ENCODE peak calls at places on chromosomes 3 and 15, in eight cellular contexts. Q is upper lobe of right lung, X is hepatocyte, P is breast epithelium, B is mammary epithelial cell, H is GM23248, N is keratinocyte, D is lower lobe of right lung. K is an unnamed sample.

GRCh38 chr3:183160616-183161015 is 1.9 kb downstream of the LAMP3 start:
- DNase-seq in D (no peak), X (no peak), B (no peak), P (no peak), Q (no peak), H (no peak), N (no peak), K (no peak)

GRCh38 chr3:52361893-52362292 is 45.8 kb downstream of the DNAH1 start:
- DNase-seq in X (no peak), H (no peak), P (no peak), B (no peak), N (no peak), Q (no peak), D (no peak), K (no peak)

GRCh38 chr15:34318277-34319079 is 19.1 kb downstream of the SLC12A6 start:
- DNase-seq in X (peak; percentile 82), H (peak; percentile 88), P (peak; percentile 63), Q (no peak), B (peak; percentile 76), N (no peak), D (peak; percentile 71), K (no peak)

GRCh38 chr3:31448882-31449243 is 83.9 kb upstream of the STT3B start:
- DNase-seq in N (no peak), D (no peak), X (no peak), B (no peak), H (no peak), Q (no peak), P (no peak), K (no peak)

GRCh38 chr3:177451940-177452484 is 254.7 kb upstream of the TBL1XR1 start:
- DNase-seq in Q (no peak), N (no peak), D (no peak), H (peak; percentile 78), P (no peak), X (no peak), B (peak; percentile 81), K (no peak)

GRCh38 chr15:38378162-38378560 is 75.8 kb upstream of the FAM98B start:
- DNase-seq in Q (peak; percentile 70), H (peak; percentile 8), B (no peak), N (no peak), X (no peak), D (peak; percentile 63), P (no peak), K (no peak)

GRCh38 chr3:118146658-118147375 is 887.8 kb downstream of the IGSF11 start:
- DNase-seq in B (no peak), N (no peak), Q (no peak), H (no peak), D (no peak), P (no peak), X (no peak), K (no peak)

GRCh38 chr15:40591310-40591845 is 2.7 kb upstream of the KNL1 start:
- DNase-seq in P (no peak), Q (no peak), X (peak; percentile 23), D (no peak), N (no peak), B (no peak), H (no peak), K (no peak)

GRCh38 chr3:33578325-33579180 is 138.3 kb upstream of the UBP1 start:
- DNase-seq in N (peak; percentile 21), H (peak; percentile 80), D (no peak), X (peak; percentile 12), P (no peak), Q (no peak), B (peak; percentile 66), K (no peak)

GRCh38 chr3:146222204-146223046 is 28.5 kb downstream of the PLSCR4 start:
- DNase-seq in D (no peak), Q (no peak), X (peak; percentile 54), P (no peak), H (no peak), N (no peak), B (no peak), K (no peak)

GRCh38 chr15:42608110-42608531 is 32.7 kb downstream of the STARD9 start:
- DNase-seq in N (no peak), P (no peak), H (no peak), B (peak; percentile 33), Q (no peak), D (peak; percentile 56), X (no peak), K (no peak)

GRCh38 chr3:24237971-24238767 is 256.5 kb downstream of the THRB start:
- DNase-seq in Q (no peak), H (peak; percentile 92), P (peak; percentile 43), N (peak; percentile 88), D (no peak), B (peak; percentile 89), X (peak; percentile 80), K (no peak)

GRCh38 chr15:100712226-100712625 is 109.8 kb downstream of the ASB7 start:
- DNase-seq in D (no peak), Q (no peak), X (no peak), H (peak; percentile 76), P (peak; percentile 29), N (no peak), B (peak; percentile 55), K (no peak)

GRCh38 chr3:62567097-62568021 is 194.0 kb upstream of the FEZF2 start:
- DNase-seq in H (peak; percentile 90), B (peak; percentile 54), D (peak; percentile 47), X (peak; percentile 29), Q (peak; percentile 69), N (no peak), P (no peak), K (no peak)

GRCh38 chr3:101464235-101464634 is 48.8 kb downstream of the SENP7 start:
- DNase-seq in Q (no peak), X (no peak), D (no peak), P (no peak), B (peak; percentile 27), N (no peak), H (no peak), K (no peak)

GRCh38 chr3:187318819-187319616 is 27.5 kb upstream of the MASP1 start:
- DNase-seq in P (peak; percentile 28), D (no peak), N (peak; percentile 7), H (peak; percentile 85), X (peak; percentile 75), Q (no peak), B (peak; percentile 24), K (no peak)
- H3K4me3 ChIP-seq in P (peak overlapping the region; percentile 56), D (peak overlapping the region; percentile 42), N (peak overlapping the region; percentile 44), H (peak overlapping the region; percentile 73), X (no peak overlapping the region), Q (peak overlapping the region; percentile 38), B (peak overlapping the region; percentile 13), K (peak overlapping the region; percentile 27)

DNA sequence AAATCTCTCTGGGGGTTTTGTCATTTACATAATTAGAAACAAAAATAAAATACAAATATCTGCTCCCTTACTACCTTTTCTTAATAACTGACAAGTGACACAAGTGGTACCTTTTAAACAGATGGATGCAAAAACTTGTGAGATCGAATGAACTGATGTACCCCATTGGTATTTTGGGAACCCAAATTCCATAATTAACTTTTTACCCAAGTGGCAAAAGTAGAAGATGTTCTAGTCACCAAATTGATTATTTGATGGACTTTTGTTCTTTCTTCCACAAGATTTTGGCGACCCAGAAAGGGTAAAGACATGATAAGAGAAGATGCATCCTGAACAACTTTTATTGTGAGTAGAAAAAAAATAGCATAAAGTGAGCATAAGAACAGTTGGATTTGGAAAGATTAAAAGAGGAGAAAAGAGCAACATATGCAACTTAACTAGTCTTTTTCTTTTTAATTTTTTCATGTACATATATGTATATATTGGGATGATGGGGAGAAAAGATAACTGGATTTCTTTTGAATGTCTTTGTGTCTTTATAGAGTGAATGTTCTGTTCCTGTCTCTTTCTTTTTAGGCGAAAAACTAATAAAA is 159.6 kb downstream of the TIGIT start:
- DNase-seq in P (no peak), Q (no peak), D (no peak), N (no peak), B (no peak), H (no peak), X (no peak), K (no peak)
- H3K27ac ChIP-seq in P (peak overlapping the region; percentile 85), Q (peak overlapping the region; percentile 82), D (no peak overlapping the region), N (no peak overlapping the region), B (no peak overlapping the region), H (no peak overlapping the region), X (no peak overlapping the region), K (peak overlapping the region; percentile 66)

GRCh38 chr3:114687157-114687556 is 393.3 kb downstream of the TIGIT start:
- DNase-seq in D (no peak), B (no peak), N (no peak), X (no peak), P (no peak), H (no peak), Q (no peak), K (no peak)

GRCh38 chr3:114685053-114685630 is 391.3 kb downstream of the TIGIT start:
- DNase-seq in P (no peak), N (no peak), D (no peak), H (peak; percentile 32), X (no peak), Q (no peak), B (no peak), K (no peak)

GRCh38 chr3:114690896-114691295 is 397.1 kb downstream of the TIGIT start:
- DNase-seq in N (no peak), B (no peak), H (no peak), X (no peak), P (no peak), D (no peak), Q (no peak), K (no peak)

GRCh38 chr3:114686624-114687023 is 392.8 kb downstream of the TIGIT start:
- DNase-seq in H (peak; percentile 44), X (no peak), P (no peak), Q (no peak), B (no peak), N (no peak), D (no peak), K (no peak)
- H3K4me3 ChIP-seq in H (peak overlapping the region; percentile 8), X (no peak overlapping the region), P (no peak overlapping the region), Q (no peak overlapping the region), B (no peak overlapping the region), N (no peak overlapping the region), D (no peak overlapping the region), K (no peak overlapping the region)

GRCh38 chr3:54965746-54966145 is 37.9 kb upstream of the LRTM1 start:
- DNase-seq in P (no peak), X (peak; percentile 24), N (no peak), D (no peak), H (peak; percentile 83), Q (no peak), B (no peak), K (no peak)

GRCh38 chr3:54960736-54961135 is 32.9 kb upstream of the LRTM1 start:
- DNase-seq in Q (no peak), H (no peak), N (no peak), D (no peak), P (no peak), B (no peak), X (no peak), K (no peak)

GRCh38 chr3:54964081-54964480 is 36.2 kb upstream of the LRTM1 start:
- DNase-seq in Q (no peak), B (no peak), N (no peak), X (no peak), D (no peak), H (no peak), P (no peak), K (no peak)

GRCh38 chr3:54962200-54962599 is 34.3 kb upstream of the LRTM1 start:
- DNase-seq in N (no peak), B (peak; percentile 25), D (no peak), P (no peak), Q (no peak), H (no peak), X (no peak), K (no peak)

DNA sequence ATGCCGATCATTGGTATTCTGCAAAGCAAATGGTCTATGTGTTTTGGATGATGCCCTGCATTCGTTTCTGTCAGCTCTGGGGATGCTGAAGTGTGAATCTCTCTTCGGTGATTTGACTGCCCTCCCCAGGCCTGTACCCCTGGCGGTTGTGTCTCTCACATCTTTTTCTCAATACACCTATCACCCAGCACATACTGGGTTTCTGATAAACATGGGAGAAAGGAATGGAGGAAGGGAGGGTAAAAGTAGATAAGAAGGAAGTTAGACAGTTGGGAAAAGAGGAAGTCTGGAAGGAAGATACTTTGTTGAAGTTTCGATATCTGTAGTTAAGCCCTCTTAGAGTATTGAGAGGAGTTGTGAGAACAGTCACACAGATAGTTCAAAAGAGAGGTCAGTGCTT is 35.8 kb upstream of the LRTM1 start:
- DNase-seq in H (no peak), X (no peak), Q (no peak), P (no peak), B (no peak), D (no peak), N (no peak), K (no peak)
- H3K27ac ChIP-seq in H (no peak overlapping the region), X (no peak overlapping the region), Q (no peak overlapping the region), P (no peak overlapping the region), B (no peak overlapping the region), D (no peak overlapping the region), N (no peak overlapping the region), K (no peak overlapping the region)